ENCODE peak calls at places on chromosomes 3 and 15, in seven cellular contexts. Z is body of pancreas; G is left ventricle myocardium inferior; E is mucosa of descending colon; R is CD8-positive, alpha-beta memory T cell; P is breast epithelium; X is CD4-positive, CD25-positive, alpha-beta regulatory T cell. A is an unnamed sample. For H3K4me1, the result is how much of the 10 kb centered on the place peaks cover.

GRCh38 chr3:118963711-118964110 is 70.9 kb downstream of the IGSF11 start:
- DNase-seq in Z (no peak), G (no peak), E (no peak), R (no peak), P (no peak), X (no peak), A (no peak)

GRCh38 chr3:151107701-151108100 is 22.2 kb downstream of the MED12L start:
- DNase-seq in Z (no peak), G (no peak), E (no peak), R (no peak), P (no peak), X (no peak), A (no peak)

GRCh38 chr15:27767918-27768640 is 331.0 kb downstream of the OCA2 start:
- DNase-seq in Z (no peak), G (no peak), E (no peak), R (no peak), P (no peak), X (no peak), A (no peak)

GRCh38 chr3:158167737-158168469 is 58.0 kb downstream of the RSRC1 start:
- DNase-seq in Z (no peak), G (no peak), E (no peak), R (no peak), P (no peak), X (peak), A (no peak)

GRCh38 chr15:66864086-66864830 is 162.2 kb downstream of the SMAD6 start:
- DNase-seq in Z (no peak), G (no peak), E (no peak), R (no peak), P (peak), X (no peak), A (no peak)

GRCh38 chr3:54783611-54784010 is 144.2 kb downstream of the LRTM1 start:
- DNase-seq in Z (no peak), G (no peak), E (no peak), R (no peak), P (no peak), X (no peak), A (no peak)

GRCh38 chr3:111690242-111690641 is 95.1 kb upstream of the ZBED2 start:
- DNase-seq in Z (no peak), G (no peak), E (no peak), R (no peak), P (no peak), X (no peak), A (no peak)

GRCh38 chr15:99125061-99125990 is 20.4 kb downstream of the SYNM start:
- DNase-seq in Z (no peak), G (no peak), E (no peak), R (no peak), P (no peak), X (no peak), A (peak)

GRCh38 chr3:66655119-66655518 is 154.3 kb upstream of the LRIG1 start:
- DNase-seq in Z (no peak), G (no peak), E (no peak), R (no peak), P (no peak), X (no peak), A (no peak)

DNA sequence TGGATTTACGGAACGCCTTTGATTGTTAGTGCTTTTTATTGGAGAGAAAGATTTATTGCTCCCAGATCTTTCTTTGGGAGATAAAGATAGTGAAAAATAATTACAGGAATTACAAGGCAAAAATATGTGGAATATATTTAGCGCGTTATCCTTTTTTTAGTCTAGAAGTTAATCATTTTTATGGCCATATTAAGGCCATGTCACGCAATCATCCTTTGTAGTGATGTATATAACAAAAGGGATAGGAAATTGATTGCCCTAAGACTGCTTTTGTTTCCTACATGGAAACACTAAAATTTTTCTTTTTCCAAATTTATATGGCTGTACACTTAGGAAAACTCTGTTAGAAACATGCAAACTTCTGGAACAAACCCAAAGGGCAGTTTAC is 1.5 kb downstream of the TRPC1 start:
- DNase-seq in Z (no peak), G (no peak), E (no peak), R (no peak), P (no peak), X (no peak), A (no peak)
- H3K4me3 ChIP-seq in Z (no peak), G (peak), E (no peak), R (no peak), P (peak), X (peak), A (peak)

GRCh38 chr3:141430326-141430725 is 56.5 kb upstream of the RASA2 start:
- DNase-seq in Z (no peak), G (no peak), E (no peak), R (no peak), P (no peak), X (no peak), A (no peak)

GRCh38 chr3:141425523-141426233 is 57.4 kb downstream of the ZBTB38 start:
- DNase-seq in Z (no peak), G (no peak), E (no peak), R (no peak), P (no peak), X (no peak), A (no peak)

GRCh38 chr3:141426404-141427034 is 58.2 kb downstream of the ZBTB38 start:
- DNase-seq in Z (peak), G (peak), E (peak), R (no peak), P (peak), X (no peak), A (peak)

GRCh38 chr3:141429371-141430035 is 57.3 kb upstream of the RASA2 start:
- DNase-seq in Z (no peak), G (peak), E (no peak), R (no peak), P (no peak), X (no peak), A (peak)

GRCh38 chr3:141427764-141428163 is 59.1 kb upstream of the RASA2 start:
- DNase-seq in Z (peak), G (no peak), E (no peak), R (no peak), P (no peak), X (no peak), A (no peak)
- H3K4me1 ChIP-seq in Z (half or more), G (half or more), E (under half), R (under half), P (under half), X (under half), A (under half)

GRCh38 chr3:25427155-25428002 is 684 bp upstream of the RARB start:
- DNase-seq in Z (no peak), G (no peak), E (no peak), R (no peak), P (no peak), X (no peak), A (no peak)

GRCh38 chr3:25426408-25426807 is 1.7 kb upstream of the RARB start:
- DNase-seq in Z (no peak), G (no peak), E (no peak), R (no peak), P (no peak), X (no peak), A (peak)

GRCh38 chr3:25429441-25429907 is 1.4 kb downstream of the RARB start:
- DNase-seq in Z (peak), G (no peak), E (no peak), R (no peak), P (no peak), X (no peak), A (no peak)

GRCh38 chr3:25428950-25429349 is 887 bp downstream of the RARB start:
- DNase-seq in Z (no peak), G (no peak), E (no peak), R (no peak), P (no peak), X (no peak), A (no peak)

GRCh38 chr3:25428003-25428861 is at the start of gene RARB:
- DNase-seq in Z (peak), G (peak), E (peak), R (no peak), P (peak), X (no peak), A (peak)
- H3K4me3 ChIP-seq in Z (peak), G (peak), E (no peak), R (no peak), P (peak), X (no peak), A (peak)

DNA sequence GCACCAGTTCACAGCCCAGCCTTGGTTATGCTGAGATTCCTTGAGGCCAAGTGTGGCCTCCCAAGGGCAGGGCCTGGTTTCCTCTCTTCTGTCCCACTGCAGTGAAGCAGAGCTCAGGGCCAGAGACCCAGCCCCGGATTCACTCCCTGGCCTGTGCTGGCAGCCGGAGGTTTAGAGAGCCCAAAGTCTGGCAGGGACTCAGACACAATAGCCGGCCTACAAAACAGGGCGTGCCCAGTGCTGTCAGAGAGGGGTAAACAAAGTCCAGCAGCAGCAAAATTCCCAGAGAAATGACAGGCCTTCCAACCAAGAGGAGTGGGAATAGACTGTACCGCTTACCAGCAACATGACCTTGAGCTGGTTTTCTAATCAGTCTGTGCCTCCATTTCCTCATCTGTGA is 14.0 kb downstream of the VIPR1 start:
- DNase-seq in Z (no peak), G (no peak), E (peak), R (no peak), P (no peak), X (no peak), A (no peak)
- H3K4me1 ChIP-seq in Z (under half), G (half or more), E (half or more), R (under half), P (under half), X (under half), A (under half)

DNA sequence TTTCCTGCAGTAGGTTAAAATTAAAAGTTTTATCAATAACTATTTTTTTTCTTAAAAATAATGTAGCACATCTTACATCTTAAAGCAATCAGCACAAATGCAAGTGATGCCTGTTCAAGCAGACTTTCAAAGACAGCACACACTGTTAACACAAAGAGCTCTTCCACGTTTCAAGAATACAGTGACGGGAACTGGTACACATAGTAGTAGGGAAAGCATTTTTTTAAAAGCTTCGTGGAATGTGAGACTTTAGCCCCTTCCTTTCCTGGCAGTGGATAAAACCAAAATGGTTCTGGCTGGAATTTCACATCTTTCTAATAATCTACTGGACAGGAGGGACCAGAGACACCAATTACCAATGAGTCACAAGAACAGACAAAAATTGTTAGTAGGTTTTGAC is 33.5 kb upstream of the SLC2A2 start:
- DNase-seq in Z (no peak), G (no peak), E (no peak), R (no peak), P (no peak), X (no peak), A (no peak)
- H3K4me3 ChIP-seq in Z (no peak), G (no peak), E (no peak), R (no peak), P (no peak), X (no peak), A (no peak)

GRCh38 chr3:48595075-48595525 is at the start of gene COL7A1:
- DNase-seq in Z (no peak), G (no peak), E (peak), R (no peak), P (no peak), X (no peak), A (peak)
- H3K4me1 ChIP-seq in Z (under half), G (half or more), E (under half), R (under half), P (under half), X (under half), A (under half)

GRCh38 chr3:32850226-32850625 is 32.4 kb downstream of the TRIM71 start:
- DNase-seq in Z (no peak), G (no peak), E (no peak), R (no peak), P (no peak), X (no peak), A (no peak)
- H3K4me3 ChIP-seq in Z (no peak), G (no peak), E (no peak), R (no peak), P (no peak), X (no peak), A (no peak)